ENCODE peak calls at places on chromosomes 5 and 9, in eight cellular contexts. J is hypothalamus; A is fibroblast of pulmonary artery; D is activated naive CD4-positive, alpha-beta T cell; L is WTC11; P is activated CD4-positive, alpha-beta T cell treated with anti-CD3 and anti-CD28 coated beads for 48 hours; U is NCI-H524; Z is PC-3. K is an unnamed sample.

GRCh38 chr5:42811591-42812392 is at the start of gene SELENOP:
- DNase-seq in P (no peak), A (peak; percentile 70), D (no peak), L (no peak), Z (peak; percentile 51), U (no peak), J (no peak), K (peak; percentile 86)

GRCh38 chr5:14174235-14174636 is 31.1 kb downstream of the TRIO start:
- DNase-seq in J (no peak), A (no peak), U (peak; percentile 83), P (no peak), L (peak; percentile 25), D (no peak), Z (no peak), K (peak; percentile 40)

GRCh38 chr5:154849791-154850201 is 607 bp downstream of the FAXDC2 start:
- DNase-seq in J (no peak), L (no peak), U (no peak), A (peak; percentile 89), Z (no peak), D (no peak), P (no peak), K (no peak)

GRCh38 chr9:94135222-94135621 is 51.0 kb downstream of the PTPDC1 start:
- DNase-seq in D (no peak), Z (no peak), P (no peak), L (no peak), A (peak; percentile 99), U (no peak), J (no peak), K (no peak)

GRCh38 chr9:35891649-35892048 is 14.4 kb upstream of the HRCT1 start:
- DNase-seq in U (no peak), A (no peak), L (no peak), Z (no peak), D (no peak), P (no peak), J (no peak), K (no peak)

GRCh38 chr9:7055201-7055903 is 297.6 kb downstream of the KDM4C start:
- DNase-seq in P (no peak), D (no peak), L (no peak), Z (no peak), U (no peak), A (peak; percentile 5), J (no peak), K (no peak)

GRCh38 chr5:95471447-95471846 is 80.3 kb downstream of the FAM81B start:
- DNase-seq in L (no peak), P (no peak), U (no peak), D (no peak), A (no peak), J (no peak), Z (peak; percentile 7), K (peak; percentile 89)

GRCh38 chr5:90932052-90932699 is 373.6 kb downstream of the ADGRV1 start:
- DNase-seq in P (peak; percentile 36), A (peak; percentile 81), J (no peak), Z (peak; percentile 93), U (peak; percentile 18), L (peak; percentile 40), D (no peak), K (peak; percentile 76)

GRCh38 chr5:147675168-147675567 is 107.4 kb downstream of the JAKMIP2 start:
- DNase-seq in A (no peak), D (no peak), P (no peak), J (no peak), U (peak; percentile 53), Z (peak; percentile 48), L (no peak), K (no peak)

GRCh38 chr9:84481819-84482218 is 141.3 kb upstream of the SLC28A3 start:
- DNase-seq in P (no peak), A (no peak), J (no peak), U (no peak), L (no peak), Z (no peak), D (no peak), K (no peak)

GRCh38 chr5:124923131-124923530 is 176.7 kb upstream of the ZNF608 start:
- DNase-seq in P (no peak), L (no peak), A (peak; percentile 47), U (no peak), Z (no peak), D (no peak), J (no peak), K (peak; percentile 32)

GRCh38 chr5:101271416-101271815 is 368.3 kb upstream of the ST8SIA4 start:
- DNase-seq in J (no peak), A (no peak), P (no peak), U (no peak), L (no peak), Z (no peak), D (no peak), K (no peak)

GRCh38 chr5:173644700-173645436 is 28.4 kb upstream of the BOD1 start:
- DNase-seq in P (no peak), A (peak; percentile 6), L (no peak), D (no peak), J (no peak), Z (no peak), U (no peak), K (no peak)

GRCh38 chr5:94467560-94468504 is 150.6 kb downstream of the KIAA0825 start:
- DNase-seq in P (no peak), U (peak; percentile 68), A (no peak), J (no peak), Z (no peak), D (no peak), L (no peak), K (no peak)

GRCh38 chr5:7374186-7374585 is 21.8 kb upstream of the ADCY2 start:
- DNase-seq in L (no peak), D (no peak), A (no peak), J (no peak), P (no peak), Z (no peak), U (peak; percentile 91), K (no peak)

GRCh38 chr9:30048396-30048795 is 2336.0 kb upstream of the ACO1 start:
- DNase-seq in P (no peak), A (no peak), J (no peak), Z (no peak), U (no peak), D (no peak), L (no peak), K (no peak)

GRCh38 chr5:62059960-62060359 is 246.0 kb upstream of the KIF2A start:
- DNase-seq in J (no peak), A (no peak), U (no peak), Z (no peak), L (no peak), P (no peak), D (no peak), K (no peak)

GRCh38 chr5:176189857-176190256 is 48.4 kb upstream of the SIMC1 start:
- DNase-seq in D (no peak), A (no peak), U (no peak), Z (no peak), J (no peak), L (no peak), P (no peak), K (no peak)

GRCh38 chr9:18756712-18757125 is 276.3 kb downstream of the SAXO1 start:
- DNase-seq in A (no peak), L (no peak), Z (no peak), P (no peak), D (no peak), J (no peak), U (no peak), K (no peak)

GRCh38 chr9:19156026-19156474 is 28.8 kb upstream of the PLIN2 start:
- DNase-seq in P (no peak), A (no peak), D (no peak), Z (peak; percentile 3), U (no peak), J (no peak), L (no peak), K (no peak)

GRCh38 chr5:172005708-172006377 is 595 bp downstream of the FBXW11 start:
- DNase-seq in P (peak; percentile 45), Z (no peak), D (no peak), J (no peak), A (no peak), U (peak; percentile 33), L (peak; percentile 34), K (peak; percentile 29)

GRCh38 chr5:73030995-73031394 is 75.2 kb downstream of the FCHO2 start:
- DNase-seq in A (peak; percentile 82), J (no peak), L (no peak), Z (peak; percentile 75), P (no peak), D (no peak), U (no peak), K (peak; percentile 70)

GRCh38 chr9:72533322-72533721 is 11.9 kb downstream of the TMC1 start:
- DNase-seq in L (no peak), A (no peak), U (no peak), Z (peak; percentile 29), J (no peak), P (no peak), D (no peak), K (no peak)

GRCh38 chr5:100188339-100188738 is 346.8 kb upstream of the FAM174A start:
- DNase-seq in A (no peak), L (no peak), P (no peak), U (peak; percentile 51), Z (peak; percentile 2), J (no peak), D (no peak), K (no peak)

GRCh38 chr9:15213249-15213648 is 93.8 kb downstream of the TTC39B start:
- DNase-seq in D (no peak), J (no peak), P (no peak), U (no peak), L (no peak), Z (no peak), A (no peak), K (no peak)

GRCh38 chr5:132439521-132440206 is 50.9 kb downstream of the IRF1 start:
- DNase-seq in A (peak; percentile 95), Z (peak; percentile 46), U (no peak), D (no peak), L (no peak), J (no peak), P (no peak), K (peak; percentile 87)

GRCh38 chr9:99162759-99163364 is 57.9 kb downstream of the TGFBR1 start:
- DNase-seq in J (no peak), Z (peak; percentile 51), A (peak; percentile 67), L (no peak), U (peak; percentile 63), P (no peak), D (no peak), K (peak; percentile 54)

GRCh38 chr5:125342938-125343401 is 596.5 kb upstream of the ZNF608 start:
- DNase-seq in L (no peak), J (no peak), U (no peak), D (no peak), P (no peak), A (peak; percentile 59), Z (no peak), K (no peak)

GRCh38 chr5:42597318-42597937 is 159.2 kb upstream of the CCDC152 start:
- DNase-seq in L (no peak), J (no peak), U (no peak), P (no peak), A (no peak), D (no peak), Z (no peak), K (no peak)

GRCh38 chr5:140112685-140113179 is 1.2 kb upstream of the PURA start:
- DNase-seq in D (no peak), J (no peak), A (peak; percentile 22), L (no peak), U (peak; percentile 15), P (no peak), Z (no peak), K (no peak)